ENCODE peak calls at places on chromosomes 2 and 18, in seven cellular contexts. Q, I, O, F, X, H and P are unnamed samples.

GRCh38 chr2:162435676-162436075 is 91.7 kb downstream of the GCA start:
- DNase-seq in Q (no peak), I (no peak), O (no peak), F (no peak), X (no peak), H (no peak), P (peak; percentile 72)

GRCh38 chr2:44787663-44788062 is 153.8 kb upstream of the SIX3 start:
- DNase-seq in Q (no peak), I (no peak), O (no peak), F (no peak), X (no peak), H (no peak), P (no peak)

GRCh38 chr18:48781041-48781989 is 169.4 kb downstream of the SMAD7 start:
- DNase-seq in Q (peak; percentile 92), I (no peak), O (no peak), F (peak; percentile 89), X (peak; percentile 39), H (peak; percentile 40), P (no peak)

GRCh38 chr2:206708286-206708685 is 9.9 kb downstream of the DYTN start:
- DNase-seq in Q (no peak), I (no peak), O (no peak), F (no peak), X (no peak), H (no peak), P (no peak)

GRCh38 chr2:36468463-36469266 is 113.1 kb downstream of the CRIM1 start:
- DNase-seq in Q (no peak), I (no peak), O (no peak), F (no peak), X (peak; percentile 94), H (no peak), P (no peak)

GRCh38 chr2:9565436-9566153 is 10.0 kb upstream of the ADAM17 start:
- DNase-seq in Q (peak; percentile 77), I (no peak), O (peak; percentile 80), F (no peak), X (peak; percentile 96), H (no peak), P (no peak)

GRCh38 chr2:10784719-10785118 is 27.9 kb downstream of the PDIA6 start:
- DNase-seq in Q (no peak), I (no peak), O (no peak), F (no peak), X (no peak), H (no peak), P (peak; percentile 57)

GRCh38 chr18:35573531-35573930 is 8.0 kb upstream of the GALNT1 start:
- DNase-seq in Q (no peak), I (no peak), O (no peak), F (no peak), X (no peak), H (no peak), P (no peak)

GRCh38 chr2:95349568-95350319 is 52.6 kb downstream of the KCNIP3 start:
- DNase-seq in Q (no peak), I (no peak), O (no peak), F (no peak), X (no peak), H (no peak), P (no peak)

GRCh38 chr2:107380912-107381311 is 445.8 kb upstream of the RGPD4 start:
- DNase-seq in Q (no peak), I (no peak), O (no peak), F (no peak), X (no peak), H (no peak), P (no peak)

GRCh38 chr2:212912445-212913103 is 238.8 kb downstream of the IKZF2 start:
- DNase-seq in Q (peak; percentile 61), I (no peak), O (no peak), F (no peak), X (peak; percentile 75), H (no peak), P (peak; percentile 75)

GRCh38 chr2:97982621-97983020 is 13.1 kb downstream of the TMEM131 start:
- DNase-seq in Q (no peak), I (no peak), O (no peak), F (no peak), X (no peak), H (no peak), P (no peak)

GRCh38 chr2:309148-309969 is 21.5 kb upstream of the ALKAL2 start:
- DNase-seq in Q (no peak), I (no peak), O (no peak), F (peak; percentile 25), X (no peak), H (no peak), P (no peak)

GRCh38 chr2:225002039-225002655 is 40.1 kb downstream of the DOCK10 start:
- DNase-seq in Q (peak; percentile 77), I (peak; percentile 60), O (peak; percentile 43), F (peak; percentile 18), X (peak; percentile 78), H (peak; percentile 59), P (peak; percentile 81)

GRCh38 chr18:23071285-23071684 is 64.0 kb upstream of the CABLES1 start:
- DNase-seq in Q (no peak), I (peak; percentile 79), O (no peak), F (no peak), X (peak; percentile 72), H (no peak), P (peak; percentile 40)

GRCh38 chr18:79575891-79576685 is 103.5 kb upstream of the CTDP1 start:
- DNase-seq in Q (peak; percentile 73), I (no peak), O (no peak), F (no peak), X (peak; percentile 84), H (no peak), P (no peak)

GRCh38 chr18:77702686-77703085 is 453.0 kb downstream of the GALR1 start:
- DNase-seq in Q (peak; percentile 27), I (no peak), O (no peak), F (no peak), X (peak; percentile 2), H (peak; percentile 31), P (peak; percentile 37)

GRCh38 chr18:58505181-58505580 is 123.7 kb downstream of the ALPK2 start:
- DNase-seq in Q (no peak), I (no peak), O (no peak), F (no peak), X (no peak), H (no peak), P (no peak)

GRCh38 chr2:62698653-62699052 is 6.9 kb upstream of the EHBP1 start:
- DNase-seq in Q (no peak), I (no peak), O (no peak), F (no peak), X (no peak), H (no peak), P (no peak)

GRCh38 chr2:168515502-168515901 is 59.4 kb downstream of the CERS6 start:
- DNase-seq in Q (no peak), I (no peak), O (no peak), F (no peak), X (peak; percentile 76), H (no peak), P (no peak)

GRCh38 chr18:73646772-73647171 is 500.9 kb downstream of the FBXO15 start:
- DNase-seq in Q (no peak), I (no peak), O (no peak), F (no peak), X (peak; percentile 91), H (no peak), P (no peak)

GRCh38 chr2:27049422-27050280 is 1.8 kb upstream of the AGBL5 start:
- DNase-seq in Q (peak; percentile 72), I (no peak), O (no peak), F (no peak), X (no peak), H (no peak), P (peak; percentile 47)

DNA sequence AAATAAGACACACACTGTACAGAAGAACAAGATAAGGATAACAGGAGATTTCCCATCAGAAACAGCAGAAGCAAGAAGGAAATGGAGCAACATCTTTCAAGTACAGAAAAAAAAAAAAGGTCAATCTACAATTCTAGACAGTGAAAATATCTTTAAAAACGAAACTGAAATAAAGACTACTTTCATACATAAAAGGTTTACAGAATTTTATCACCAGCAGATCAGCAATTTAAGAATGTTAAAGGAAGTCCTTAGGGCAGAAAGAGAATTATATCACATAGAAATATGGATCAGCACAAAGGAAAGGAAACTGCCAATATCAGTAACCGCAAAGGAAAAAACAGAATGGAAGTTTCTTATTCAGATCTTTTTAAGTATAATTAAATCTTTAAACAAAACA is 931.0 kb downstream of the EPHA4 start:
- DNase-seq in Q (no peak), I (no peak), O (no peak), F (no peak), X (no peak), H (no peak), P (peak; percentile 38)
- H2AFZ ChIP-seq in Q (no peak overlapping the region), I (no peak overlapping the region), O (no peak overlapping the region), F (no peak overlapping the region), X (no peak overlapping the region), H (no peak overlapping the region), P (no peak overlapping the region)

DNA sequence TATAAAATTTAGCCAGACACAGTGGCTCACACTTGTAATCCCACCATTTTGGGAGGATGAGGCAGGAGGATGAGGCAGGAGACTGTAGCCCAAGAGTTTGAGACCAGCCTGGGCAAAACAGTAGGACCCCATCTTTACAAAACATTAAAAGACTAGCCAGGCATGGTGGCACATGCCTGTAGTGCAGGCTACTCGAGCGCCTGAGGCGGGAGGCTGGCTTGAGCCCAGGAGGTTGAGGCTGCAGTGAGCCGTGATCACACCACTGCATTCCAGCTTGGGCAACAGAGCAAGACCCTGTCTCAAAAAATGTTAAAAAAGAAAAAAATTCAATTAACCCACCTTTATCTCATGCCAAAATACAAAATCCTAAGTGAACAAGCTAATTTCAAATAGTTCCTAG is 4.0 kb downstream of the REV1 start:
- DNase-seq in Q (no peak), I (no peak), O (no peak), F (no peak), X (no peak), H (no peak), P (no peak)
- H3K27ac ChIP-seq in Q (no peak overlapping the region), I (no peak overlapping the region), O (no peak overlapping the region), F (peak overlapping the region; percentile 28), X (no peak overlapping the region), H (no peak overlapping the region), P (no peak overlapping the region)

GRCh38 chr2:233700028-233700635 is 7.4 kb downstream of the UGT1A6 start:
- DNase-seq in Q (peak; percentile 42), I (no peak), O (no peak), F (no peak), X (peak; percentile 69), H (peak; percentile 70), P (peak; percentile 88)
- H2AFZ ChIP-seq in Q (no peak overlapping the region), I (no peak overlapping the region), O (no peak overlapping the region), F (no peak overlapping the region), X (no peak overlapping the region), H (peak overlapping the region; percentile 69), P (no peak overlapping the region)

GRCh38 chr2:189551808-189552207 is 28.8 kb downstream of the SLC40A1 start:
- DNase-seq in Q (no peak), I (no peak), O (no peak), F (no peak), X (no peak), H (no peak), P (no peak)
- H3K27ac ChIP-seq in Q (peak overlapping the region; percentile 76), I (no peak overlapping the region), O (no peak overlapping the region), F (peak overlapping the region; percentile 46), X (no peak overlapping the region), H (no peak overlapping the region), P (no peak overlapping the region)

GRCh38 chr2:197673142-197673541 is 2.2 kb downstream of the RFTN2 start:
- DNase-seq in Q (no peak), I (no peak), O (no peak), F (no peak), X (no peak), H (no peak), P (no peak)
- H2AFZ ChIP-seq in Q (no peak overlapping the region), I (no peak overlapping the region), O (no peak overlapping the region), F (no peak overlapping the region), X (peak overlapping the region; percentile 76), H (peak overlapping the region; percentile 60), P (no peak overlapping the region)